ENCODE peak calls at places on chromosome 1, in eight cellular contexts. B is fibroblast of the aortic adventitia, L is heart left ventricle, R is astrocyte, D is A549, U is fibroblast of mammary gland, Y is aorta, M is GM12878. Q is an unnamed sample.
A peak's percentile ranks its signal among the peaks of the same experiment; 100 is the strongest.

GRCh38 chr1:16677552-16678423 is 11.0 kb upstream of the RNU1-3 start:
- DNase-seq in B (peak; percentile 71), L (no peak), R (peak; percentile 22), D (peak; percentile 65), U (peak; percentile 81), Y (peak; percentile 47), M (peak; percentile 24), Q (peak; percentile 25)

GRCh38 chr1:87392241-87393192 is 63.8 kb downstream of the LMO4 start:
- DNase-seq in B (peak; percentile 20), L (no peak), R (peak; percentile 86), D (no peak), U (peak; percentile 71), Y (no peak), M (no peak), Q (no peak)

GRCh38 chr1:54007613-54008012 is 10.4 kb downstream of the LDLRAD1 start:
- DNase-seq in B (no peak), L (no peak), R (no peak), D (no peak), U (no peak), Y (no peak), M (no peak), Q (no peak)

GRCh38 chr1:185017338-185017737 is 28.0 kb upstream of the RNF2 start:
- DNase-seq in B (peak; percentile 82), L (no peak), R (peak; percentile 90), D (peak; percentile 18), U (peak; percentile 97), Y (no peak), M (no peak), Q (no peak)

GRCh38 chr1:174165471-174166137 is 6.3 kb downstream of the RABGAP1L start:
- DNase-seq in B (peak; percentile 47), L (no peak), R (no peak), D (no peak), U (peak; percentile 44), Y (no peak), M (no peak), Q (no peak)

GRCh38 chr1:56286956-56287355 is 292.4 kb downstream of the PLPP3 start:
- DNase-seq in B (no peak), L (no peak), R (no peak), D (no peak), U (peak; percentile 50), Y (no peak), M (no peak), Q (no peak)

GRCh38 chr1:169648709-169649108 is 18.8 kb upstream of the SELP start:
- DNase-seq in B (no peak), L (no peak), R (no peak), D (no peak), U (no peak), Y (no peak), M (no peak), Q (no peak)

GRCh38 chr1:64884261-64885040 is 81.9 kb downstream of the JAK1 start:
- DNase-seq in B (peak; percentile 54), L (no peak), R (peak; percentile 49), D (no peak), U (no peak), Y (no peak), M (no peak), Q (no peak)

GRCh38 chr1:23217421-23218115 is at the start of gene HTR1D:
- DNase-seq in B (no peak), L (no peak), R (no peak), D (no peak), U (no peak), Y (no peak), M (no peak), Q (peak; percentile 14)

GRCh38 chr1:23215751-23216449 is 1.4 kb downstream of the HTR1D start:
- DNase-seq in B (no peak), L (no peak), R (no peak), D (no peak), U (no peak), Y (no peak), M (no peak), Q (no peak)

GRCh38 chr1:23214640-23215039 is 2.7 kb downstream of the HTR1D start:
- DNase-seq in B (peak; percentile 11), L (no peak), R (no peak), D (no peak), U (peak; percentile 21), Y (no peak), M (no peak), Q (no peak)

GRCh38 chr1:23215291-23215690 is 2.0 kb downstream of the HTR1D start:
- DNase-seq in B (no peak), L (no peak), R (no peak), D (no peak), U (no peak), Y (no peak), M (no peak), Q (no peak)

DNA sequence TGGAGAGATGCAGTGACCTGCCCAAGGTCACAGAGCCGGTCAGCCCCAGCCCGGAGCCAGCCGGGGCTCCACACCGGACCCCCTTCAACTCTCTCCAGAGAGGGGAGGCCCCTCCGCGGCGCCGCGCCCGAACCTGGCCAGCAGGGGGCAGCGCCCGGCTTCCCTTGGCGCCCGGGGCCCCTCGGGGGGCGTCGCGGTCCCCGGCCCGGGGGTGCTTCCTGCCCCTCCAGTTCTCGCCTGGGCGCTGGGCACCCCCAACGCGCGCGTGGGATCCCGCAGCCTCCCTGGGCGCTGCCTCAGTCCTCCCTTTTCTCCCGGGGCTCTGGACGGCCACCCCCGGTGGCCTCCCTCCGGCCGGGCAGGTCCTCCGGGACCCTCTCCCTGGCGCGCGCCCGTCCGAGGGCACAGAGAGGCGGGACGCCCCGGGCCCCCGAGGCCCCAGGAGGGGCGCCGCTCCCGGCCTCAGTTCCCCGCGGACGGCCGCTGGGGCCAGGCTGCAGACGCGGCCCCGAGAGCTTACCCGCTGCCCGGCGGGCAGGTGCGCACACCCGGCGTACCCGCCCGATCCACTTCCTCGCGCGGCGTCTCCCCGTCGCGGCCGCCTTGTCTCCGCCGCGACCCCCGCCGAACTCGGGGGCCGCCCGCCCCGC is 406 bp downstream of the HTR1D start:
- DNase-seq in B (no peak), L (no peak), R (no peak), D (no peak), U (no peak), Y (no peak), M (no peak), Q (no peak)
- H3K4me3 ChIP-seq in B (peak overlapping the region; percentile 37), L (peak overlapping the region; percentile 53), R (peak overlapping the region; percentile 28), D (peak overlapping the region; percentile 91), U (no peak overlapping the region), Y (peak overlapping the region; percentile 22), M (no peak overlapping the region), Q (peak overlapping the region; percentile 53)

GRCh38 chr1:221725683-221726330 is 16.1 kb downstream of the DUSP10 start:
- DNase-seq in B (peak; percentile 55), L (no peak), R (peak; percentile 57), D (no peak), U (peak; percentile 73), Y (no peak), M (no peak), Q (no peak)

GRCh38 chr1:221724931-221725605 is 16.8 kb downstream of the DUSP10 start:
- DNase-seq in B (peak; percentile 72), L (peak; percentile 61), R (peak; percentile 85), D (no peak), U (peak; percentile 85), Y (peak; percentile 67), M (no peak), Q (peak; percentile 21)

GRCh38 chr1:221727146-221728036 is 14.5 kb downstream of the DUSP10 start:
- DNase-seq in B (no peak), L (no peak), R (no peak), D (no peak), U (no peak), Y (no peak), M (no peak), Q (no peak)

GRCh38 chr1:221728037-221728505 is 13.8 kb downstream of the DUSP10 start:
- DNase-seq in B (no peak), L (no peak), R (no peak), D (no peak), U (no peak), Y (no peak), M (no peak), Q (no peak)

GRCh38 chr1:221726331-221726692 is 15.6 kb downstream of the DUSP10 start:
- DNase-seq in B (no peak), L (no peak), R (no peak), D (no peak), U (no peak), Y (no peak), M (no peak), Q (no peak)
- H3K4me3 ChIP-seq in B (no peak overlapping the region), L (no peak overlapping the region), R (no peak overlapping the region), D (no peak overlapping the region), U (no peak overlapping the region), Y (no peak overlapping the region), M (peak overlapping the region; percentile 6), Q (no peak overlapping the region)

GRCh38 chr1:228084325-228084724 is 1.8 kb downstream of the ARF1 start:
- DNase-seq in B (peak; percentile 75), L (peak; percentile 10), R (peak; percentile 42), D (no peak), U (peak; percentile 96), Y (no peak), M (no peak), Q (no peak)

GRCh38 chr1:228083871-228084278 is 1.4 kb downstream of the ARF1 start:
- DNase-seq in B (peak; percentile 39), L (peak; percentile 39), R (no peak), D (no peak), U (no peak), Y (peak; percentile 67), M (no peak), Q (no peak)

GRCh38 chr1:228082975-228083870 is 715 bp downstream of the ARF1 start:
- DNase-seq in B (peak; percentile 22), L (peak; percentile 73), R (no peak), D (no peak), U (no peak), Y (peak; percentile 82), M (no peak), Q (peak; percentile 59)

GRCh38 chr1:228084797-228085196 is 2.3 kb downstream of the ARF1 start:
- DNase-seq in B (no peak), L (peak; percentile 9), R (no peak), D (no peak), U (no peak), Y (no peak), M (no peak), Q (no peak)

GRCh38 chr1:228085287-228085926 is 2.9 kb downstream of the ARF1 start:
- DNase-seq in B (peak; percentile 92), L (peak; percentile 33), R (peak; percentile 66), D (no peak), U (peak; percentile 81), Y (peak; percentile 45), M (no peak), Q (peak; percentile 50)
- H3K4me3 ChIP-seq in B (peak overlapping the region; percentile 95), L (peak overlapping the region; percentile 76), R (peak overlapping the region; percentile 97), D (no peak overlapping the region), U (peak overlapping the region; percentile 96), Y (no peak overlapping the region), M (peak overlapping the region; percentile 94), Q (peak overlapping the region; percentile 83)

GRCh38 chr1:84890581-84890980 is 2.4 kb downstream of the LPAR3 start:
- DNase-seq in B (no peak), L (no peak), R (no peak), D (no peak), U (no peak), Y (no peak), M (no peak), Q (no peak)

GRCh38 chr1:84896279-84896678 is 3.3 kb upstream of the LPAR3 start:
- DNase-seq in B (no peak), L (no peak), R (no peak), D (no peak), U (no peak), Y (no peak), M (no peak), Q (no peak)

GRCh38 chr1:84888753-84889152 is 4.3 kb downstream of the LPAR3 start:
- DNase-seq in B (no peak), L (no peak), R (no peak), D (no peak), U (no peak), Y (no peak), M (no peak), Q (peak; percentile 26)

GRCh38 chr1:84889437-84889836 is 3.6 kb downstream of the LPAR3 start:
- DNase-seq in B (no peak), L (no peak), R (no peak), D (no peak), U (peak; percentile 34), Y (no peak), M (no peak), Q (no peak)

GRCh38 chr1:84892657-84893618 is at the start of gene LPAR3:
- DNase-seq in B (peak; percentile 31), L (peak; percentile 69), R (no peak), D (no peak), U (peak; percentile 10), Y (no peak), M (no peak), Q (peak; percentile 51)
- H3K4me3 ChIP-seq in B (peak within 1 kb of the TSS; percentile 61), L (peak within 1 kb of the TSS; percentile 54), R (peak within 1 kb of the TSS; percentile 46), D (peak within 1 kb of the TSS; percentile 41), U (peak within 1 kb of the TSS; percentile 12), Y (no peak within 1 kb of the TSS), M (no peak within 1 kb of the TSS), Q (peak within 1 kb of the TSS; percentile 39)

Q was measured in transverse colon.